ENCODE peak calls at places on chromosome 4, in four cellular contexts. C is activated CD8-positive, alpha-beta T cell treated with anti-CD3 and anti-CD28 coated beads, Interleukin-2, amount 10 ng/mL, durations not matched to agents 7 days and 5 days; Q is type B pancreatic cell; M is endothelial cell. E is an unnamed sample.

GRCh38 chr4:40562681-40563080 is 67.0 kb downstream of the RBM47 start:
- DNase-seq in M (no peak), Q (no peak), C (no peak), E (no peak)

GRCh38 chr4:4350909-4351308 is 36.0 kb upstream of the NSG1 start:
- DNase-seq in M (no peak), C (no peak), Q (no peak), E (no peak)

GRCh38 chr4:169601016-169601771 is 11.2 kb downstream of the NEK1 start:
- DNase-seq in M (no peak), Q (no peak), C (no peak), E (no peak)

GRCh38 chr4:122854444-122854843 is 27.8 kb downstream of the FGF2 start:
- DNase-seq in C (no peak), Q (no peak), M (no peak), E (no peak)

GRCh38 chr4:138773321-138773720 is 242.3 kb upstream of the NOCT start:
- DNase-seq in M (no peak), C (no peak), Q (no peak), E (no peak)

GRCh38 chr4:3860061-3860912 is 94.1 kb downstream of the ADRA2C start:
- DNase-seq in Q (no peak), C (no peak), M (no peak), E (no peak)

GRCh38 chr4:105808459-105809041 is 86.7 kb upstream of the NPNT start:
- DNase-seq in Q (no peak), C (no peak), M (no peak), E (no peak)

GRCh38 chr4:10092481-10093272 is 23.9 kb downstream of the WDR1 start:
- DNase-seq in Q (no peak), M (no peak), C (no peak), E (no peak)

GRCh38 chr4:6688879-6689505 is 4.7 kb upstream of the S100P start:
- DNase-seq in Q (no peak), M (no peak), C (peak), E (no peak)

GRCh38 chr4:113968473-113968872 is 11.0 kb downstream of the ARSJ start:
- DNase-seq in M (no peak), C (no peak), Q (no peak), E (no peak)

GRCh38 chr4:55186123-55186522 is 60.7 kb upstream of the KDR start:
- DNase-seq in Q (no peak), M (no peak), C (no peak), E (no peak)

GRCh38 chr4:26568446-26568994 is 15.4 kb upstream of the TBC1D19 start:
- DNase-seq in M (no peak), Q (no peak), C (no peak), E (no peak)

GRCh38 chr4:100462206-100462605 is 55.6 kb downstream of the EMCN start:
- DNase-seq in M (no peak), C (no peak), Q (no peak), E (no peak)

GRCh38 chr4:139177888-139178609 is 1.0 kb upstream of the ELF2 start:
- DNase-seq in C (peak), M (peak), Q (peak), E (peak)

GRCh38 chr4:2867758-2868491 is 24.3 kb downstream of the ADD1 start:
- DNase-seq in M (no peak), Q (no peak), C (no peak), E (no peak)

GRCh38 chr4:32042486-32042885 is 1322.3 kb downstream of the PCDH7 start:
- DNase-seq in Q (no peak), M (no peak), C (no peak), E (no peak)

GRCh38 chr4:15809058-15809457 is 30.9 kb downstream of the CD38 start:
- DNase-seq in M (no peak), Q (no peak), C (no peak), E (no peak)

GRCh38 chr4:27187786-27188185 is 327.1 kb downstream of the STIM2 start:
- DNase-seq in C (no peak), M (no peak), Q (no peak), E (no peak)

GRCh38 chr4:75976177-75976576 is 14.6 kb downstream of the SDAD1 start:
- DNase-seq in M (no peak), C (no peak), Q (no peak), E (no peak)

GRCh38 chr4:74320559-74321118 is 12.4 kb downstream of the EPGN start:
- DNase-seq in Q (no peak), C (peak), M (peak), E (no peak)

GRCh38 chr4:158253350-158253980 is 43.2 kb downstream of the TMEM144 start:
- DNase-seq in Q (no peak), C (peak), M (peak), E (no peak)

GRCh38 chr4:1502976-1503375 is 96.7 kb upstream of the NKX1-1 start:
- DNase-seq in M (no peak), C (no peak), Q (peak), E (no peak)

GRCh38 chr4:182325848-182326255 is 82.7 kb downstream of the TENM3 start:
- DNase-seq in C (no peak), M (no peak), Q (no peak), E (no peak)

GRCh38 chr4:173152104-173152503 is 16.5 kb upstream of the GALNT7 start:
- DNase-seq in C (no peak), Q (no peak), M (no peak), E (no peak)

GRCh38 chr4:159141193-159141592 is 38.3 kb downstream of the RAPGEF2 start:
- DNase-seq in Q (no peak), C (no peak), M (no peak), E (no peak)

GRCh38 chr4:7034262-7035081 is 8.7 kb upstream of the TADA2B start:
- DNase-seq in M (no peak), C (no peak), Q (no peak), E (no peak)

GRCh38 chr4:32425243-32425642 is 1705.1 kb downstream of the PCDH7 start:
- DNase-seq in M (no peak), Q (no peak), C (no peak), E (no peak)

GRCh38 chr4:123750044-123750443 is 353.4 kb downstream of the SPRY1 start:
- DNase-seq in Q (no peak), M (no peak), C (no peak), E (no peak)

E was measured in esophagus muscularis mucosa.